ENCODE peak calls at places on chromosome 18, in eight cellular contexts. A, Z, E, J, W, G, B and L are unnamed samples.

GRCh38 chr18:24019641-24020331 is 5.2 kb downstream of the TTC39C start:
- DNase-seq in A (no peak), G (no peak), E (no peak), Z (no peak), J (no peak), B (no peak), W (no peak), L (no peak)

GRCh38 chr18:58013241-58014211 is 30.5 kb upstream of the NEDD4L start:
- DNase-seq in J (no peak), Z (no peak), E (no peak), W (no peak), A (no peak), G (no peak), B (peak; percentile 22), L (no peak)

GRCh38 chr18:61988100-61988499 is 95.3 kb upstream of the RNF152 start:
- DNase-seq in B (peak; percentile 50), W (no peak), J (no peak), A (no peak), G (no peak), Z (no peak), E (no peak), L (no peak)

GRCh38 chr18:62102221-62102620 is 84.6 kb downstream of the PIGN start:
- DNase-seq in J (no peak), G (no peak), A (no peak), B (no peak), Z (no peak), E (no peak), W (no peak), L (no peak)

GRCh38 chr18:44130365-44130942 is 550.2 kb upstream of the SETBP1 start:
- DNase-seq in B (peak; percentile 3), E (no peak), A (peak; percentile 28), J (no peak), Z (no peak), G (no peak), W (no peak), L (no peak)

GRCh38 chr18:79621501-79621900 is 58.1 kb upstream of the CTDP1 start:
- DNase-seq in A (no peak), W (peak; percentile 41), B (no peak), Z (no peak), E (no peak), J (no peak), G (no peak), L (no peak)

GRCh38 chr18:30358545-30358944 is 684.0 kb downstream of the DSC3 start:
- DNase-seq in B (no peak), W (no peak), G (no peak), A (no peak), Z (no peak), J (no peak), E (no peak), L (no peak)

GRCh38 chr18:13791181-13791580 is 32.8 kb upstream of the MC5R start:
- DNase-seq in A (no peak), J (no peak), W (no peak), G (no peak), B (peak; percentile 2), E (no peak), Z (no peak), L (no peak)

GRCh38 chr18:79987566-79987965 is 797 bp downstream of the TXNL4A start:
- DNase-seq in W (no peak), J (no peak), E (no peak), B (no peak), A (no peak), Z (no peak), G (no peak), L (no peak)

GRCh38 chr18:63236990-63237389 is 82.6 kb downstream of the BCL2 start:
- DNase-seq in J (peak; percentile 25), Z (no peak), B (no peak), W (peak; percentile 62), G (no peak), A (no peak), E (peak; percentile 56), L (no peak)

GRCh38 chr18:7116832-7117389 is 686 bp downstream of the LAMA1 start:
- DNase-seq in Z (no peak), A (no peak), G (no peak), J (no peak), W (no peak), E (peak; percentile 40), B (no peak), L (no peak)

GRCh38 chr18:21762181-21762772 is 21.7 kb downstream of the MIB1 start:
- DNase-seq in J (no peak), E (no peak), G (no peak), Z (no peak), A (no peak), B (no peak), W (no peak), L (no peak)

GRCh38 chr18:62183578-62184195 is 3.2 kb downstream of the PIGN start:
- DNase-seq in B (peak; percentile 68), A (peak; percentile 11), W (no peak), Z (peak; percentile 7), G (no peak), E (no peak), J (no peak), L (no peak)

GRCh38 chr18:63422862-63423304 is 607 bp upstream of the VPS4B start:
- DNase-seq in W (peak; percentile 65), J (no peak), A (no peak), Z (no peak), B (no peak), E (no peak), G (no peak), L (no peak)

GRCh38 chr18:61731169-61731568 is 161.6 kb downstream of the RNF152 start:
- DNase-seq in W (no peak), E (no peak), B (peak; percentile 30), Z (no peak), A (no peak), J (no peak), G (no peak), L (no peak)

DNA sequence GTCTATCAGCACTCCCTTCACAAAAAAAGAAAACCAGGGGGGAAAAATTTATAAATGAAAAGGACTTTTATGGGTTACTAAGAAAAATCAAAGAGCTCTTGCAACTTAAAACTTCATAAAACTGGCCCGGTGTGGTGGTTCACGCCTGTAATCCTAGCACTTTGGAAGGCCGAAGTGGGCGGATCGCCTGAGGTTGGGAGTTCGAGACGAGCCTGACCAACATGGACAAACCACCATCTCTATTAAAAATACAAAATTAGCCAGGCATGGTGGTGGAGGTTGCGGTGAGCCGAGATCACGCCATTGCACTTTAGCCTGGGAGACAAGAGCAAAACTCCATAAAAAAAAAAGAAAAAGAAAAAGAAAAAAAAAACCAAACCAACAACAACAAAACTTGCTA is 1.7 kb downstream of the DIPK1C start:
- DNase-seq in W (no peak), E (no peak), B (no peak), Z (no peak), A (no peak), G (no peak), J (no peak), L (no peak)
- H3K4me3 ChIP-seq in W (no peak overlapping the region), E (no peak overlapping the region), B (no peak overlapping the region), Z (no peak overlapping the region), A (no peak overlapping the region), G (no peak overlapping the region), J (peak overlapping the region; percentile 82), L (no peak overlapping the region)

DNA sequence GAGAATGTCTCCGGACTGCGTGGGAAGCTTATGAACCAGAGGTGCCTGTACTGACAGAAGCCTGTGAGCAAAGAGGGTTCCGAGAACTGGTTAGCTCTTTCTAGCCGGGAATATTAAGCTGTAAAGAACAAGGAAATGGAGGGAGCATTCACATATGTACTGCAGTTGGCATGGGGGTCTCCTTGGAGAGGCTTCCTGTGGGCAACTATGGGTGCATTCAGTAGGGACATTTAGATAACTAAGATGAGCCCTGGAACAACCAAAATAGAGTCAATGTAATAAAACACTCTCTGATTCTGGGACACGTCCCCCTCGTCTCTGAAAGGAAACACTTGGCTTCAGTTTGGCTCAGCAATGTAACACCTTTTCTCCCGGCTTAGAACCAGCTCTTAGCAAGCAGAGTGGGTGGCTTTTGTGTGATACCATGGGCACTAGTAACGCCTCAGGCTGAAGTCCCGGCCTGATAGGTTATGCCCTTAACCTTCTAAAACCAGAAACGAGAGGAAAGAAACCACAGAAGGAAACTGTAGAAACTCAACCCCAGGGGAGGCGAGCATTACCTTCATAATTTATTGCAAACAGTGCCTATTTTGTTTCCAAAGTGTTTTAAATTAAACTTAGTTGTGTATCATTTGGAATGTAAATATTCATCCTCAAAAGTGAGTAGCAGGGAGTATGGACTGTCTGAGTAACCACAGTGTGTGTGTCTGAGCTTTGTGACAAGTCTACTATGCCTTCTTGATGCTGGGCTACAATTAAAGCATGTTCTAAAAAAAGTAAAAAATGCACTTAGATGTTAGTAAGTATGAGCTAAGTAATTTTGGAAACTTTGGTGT is 48.9 kb upstream of the LPIN2 start:
- DNase-seq in A (no peak), Z (no peak), E (no peak), W (no peak), G (no peak), B (peak; percentile 25), J (no peak), L (no peak)
- H3K4me1 ChIP-seq in A (no peaks in the 10 kb centered on the region), Z (no peaks in the 10 kb centered on the region), E (no peaks in the 10 kb centered on the region), W (peaks cover 37% of the 10 kb centered on the region), G (peaks cover 6% of the 10 kb centered on the region), B (peaks cover 2% of the 10 kb centered on the region), J (peaks cover 15% of the 10 kb centered on the region), L (no peaks in the 10 kb centered on the region)

DNA sequence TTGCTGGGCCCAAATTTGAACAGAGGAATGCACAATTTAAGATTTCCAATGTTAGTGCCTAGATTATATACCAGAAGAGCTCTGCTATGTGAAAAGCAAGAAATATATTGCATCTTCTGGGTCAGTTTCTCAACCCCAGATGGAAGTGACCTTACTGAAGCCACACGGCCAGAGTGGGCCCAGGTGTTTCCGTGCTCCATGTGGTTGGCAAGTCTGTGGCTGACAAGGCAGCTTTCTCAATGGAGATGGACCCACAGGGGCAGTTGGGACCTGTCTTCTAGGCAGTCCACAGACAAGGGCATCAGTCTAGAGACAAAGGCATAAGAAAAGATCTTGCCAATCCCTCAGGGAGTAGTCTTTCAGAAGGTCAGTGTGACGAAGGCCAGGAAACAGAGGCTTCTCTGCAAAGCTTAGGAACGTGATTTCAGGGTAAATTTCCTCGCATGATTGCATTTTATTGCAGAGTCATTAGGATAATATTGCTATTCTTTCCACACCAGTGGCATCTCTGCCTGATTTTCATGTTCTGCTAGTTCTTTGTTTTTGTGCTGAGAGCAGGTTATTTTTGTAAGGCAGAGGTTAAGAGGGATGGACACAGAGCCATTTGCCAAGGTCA is 201.9 kb downstream of the ANKRD30B start:
- DNase-seq in A (no peak), J (no peak), Z (no peak), B (no peak), G (no peak), E (no peak), W (no peak), L (no peak)
- H3K9me3 ChIP-seq in A (no peaks in the 10 kb centered on the region), J (peaks cover 6% of the 10 kb centered on the region), Z (no peaks in the 10 kb centered on the region), B (peaks cover 12% of the 10 kb centered on the region), G (no peaks in the 10 kb centered on the region), E (no peaks in the 10 kb centered on the region), W (peaks cover under 1% of the 10 kb centered on the region), L (peaks cover 3% of the 10 kb centered on the region)

DNA sequence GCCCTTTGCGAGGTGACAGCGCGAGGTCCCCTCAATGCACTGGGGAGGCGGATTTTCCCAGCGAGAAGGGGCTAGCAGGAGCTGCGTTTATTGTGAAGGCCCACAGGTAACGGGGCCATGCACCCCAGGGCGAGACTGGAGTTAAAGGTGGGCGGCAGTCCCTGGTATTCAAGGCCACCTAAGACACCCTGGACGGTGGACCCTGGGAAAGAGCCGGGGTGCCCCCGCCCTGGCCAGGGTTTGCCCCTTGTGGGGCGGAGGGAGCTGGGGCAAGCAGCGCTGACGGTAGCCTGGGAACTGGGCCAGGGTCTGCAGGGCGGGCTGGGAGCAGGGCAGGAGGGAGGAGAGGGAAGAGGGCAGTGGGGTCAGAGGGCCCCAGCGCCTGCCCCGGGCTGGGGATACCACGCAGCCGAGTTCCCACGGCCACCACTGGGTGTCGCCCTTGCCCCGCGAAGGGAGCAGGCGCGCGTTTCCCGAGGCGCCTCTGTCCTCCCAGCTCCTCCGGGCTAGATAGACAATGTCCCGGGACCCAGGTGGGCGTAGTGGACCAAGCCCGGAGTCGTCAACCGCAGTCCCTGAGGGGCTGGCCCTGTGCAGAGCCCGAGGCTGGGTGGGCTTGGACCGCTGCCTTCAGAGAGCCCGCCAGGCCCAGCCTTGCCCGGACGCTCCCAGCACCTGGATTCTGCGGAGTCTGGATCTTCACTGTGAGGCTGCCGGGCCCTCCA is 80.2 kb downstream of the SMAD4 start:
- DNase-seq in J (peak; percentile 57), W (peak; percentile 73), A (peak; percentile 63), E (peak; percentile 73), B (peak; percentile 5), Z (peak; percentile 21), G (peak; percentile 73), L (peak; percentile 63)
- H3K4me3 ChIP-seq in J (peak overlapping the region; percentile 37), W (no peak overlapping the region), A (no peak overlapping the region), E (no peak overlapping the region), B (no peak overlapping the region), Z (no peak overlapping the region), G (no peak overlapping the region), L (peak overlapping the region; percentile 39)